ENCODE peak calls at places on chromosomes 6 and 20, in eight cellular contexts. I, X, C, M, K, G, L and O are unnamed samples.
A peak's percentile ranks its signal among the peaks of the same experiment; 100 is the strongest.

GRCh38 chr6:82365011-82365751 is 1.6 kb downstream of the TPBG start:
- DNase-seq in I (no peak), X (no peak), C (peak; percentile 40), M (peak; percentile 64), K (no peak), G (peak; percentile 43), L (no peak), O (no peak)

GRCh38 chr6:1562171-1562955 is 47.4 kb upstream of the FOXC1 start:
- DNase-seq in I (no peak), X (no peak), C (no peak), M (no peak), K (no peak), G (no peak), L (no peak), O (no peak)

GRCh38 chr6:20436719-20437118 is 35.0 kb downstream of the E2F3 start:
- DNase-seq in I (no peak), X (no peak), C (no peak), M (no peak), K (no peak), G (no peak), L (no peak), O (no peak)

GRCh38 chr20:59752101-59752586 is 147.8 kb downstream of the PHACTR3 start:
- DNase-seq in I (no peak), X (peak; percentile 81), C (no peak), M (no peak), K (no peak), G (no peak), L (peak; percentile 74), O (no peak)

GRCh38 chr20:17449039-17449438 is 82.1 kb downstream of the BFSP1 start:
- DNase-seq in I (no peak), X (no peak), C (no peak), M (no peak), K (no peak), G (no peak), L (no peak), O (no peak)

GRCh38 chr6:17015144-17015543 is 86.7 kb upstream of the STMND1 start:
- DNase-seq in I (no peak), X (no peak), C (no peak), M (peak; percentile 40), K (peak; percentile 55), G (peak; percentile 71), L (peak; percentile 28), O (no peak)

GRCh38 chr20:50580016-50580747 is 70.0 kb downstream of the PTPN1 start:
- DNase-seq in I (no peak), X (peak; percentile 88), C (peak; percentile 63), M (peak; percentile 75), K (peak; percentile 59), G (peak; percentile 53), L (no peak), O (peak; percentile 86)

GRCh38 chr6:141561154-141561553 is 571.6 kb upstream of the GJE1 start:
- DNase-seq in I (no peak), X (no peak), C (no peak), M (no peak), K (no peak), G (no peak), L (no peak), O (no peak)

GRCh38 chr20:3622411-3622810 is 40.8 kb downstream of the GFRA4 start:
- DNase-seq in I (no peak), X (no peak), C (no peak), M (no peak), K (no peak), G (no peak), L (no peak), O (no peak)

GRCh38 chr6:116374586-116374985 is 3.8 kb downstream of the DSE start:
- DNase-seq in I (no peak), X (no peak), C (no peak), M (no peak), K (no peak), G (no peak), L (no peak), O (no peak)

GRCh38 chr6:24910850-24911712 is 24.7 kb downstream of the RIPOR2 start:
- DNase-seq in I (peak; percentile 59), X (peak; percentile 86), C (peak; percentile 52), M (peak; percentile 83), K (peak; percentile 60), G (peak; percentile 47), L (peak; percentile 35), O (no peak)

GRCh38 chr6:170210026-170210390 is 80.9 kb downstream of the DLL1 start:
- DNase-seq in I (no peak), X (peak; percentile 72), C (no peak), M (no peak), K (peak; percentile 25), G (no peak), L (no peak), O (no peak)

GRCh38 chr20:17959257-17959627 is 9.4 kb downstream of the SNX5 start:
- DNase-seq in I (no peak), X (no peak), C (no peak), M (no peak), K (no peak), G (no peak), L (no peak), O (no peak)

GRCh38 chr20:60219984-60220540 is 261.8 kb downstream of the CDH26 start:
- DNase-seq in I (no peak), X (no peak), C (no peak), M (no peak), K (no peak), G (no peak), L (no peak), O (no peak)

GRCh38 chr6:53152576-53152975 is 3.9 kb upstream of the GCM1 start:
- DNase-seq in I (no peak), X (no peak), C (no peak), M (no peak), K (no peak), G (no peak), L (no peak), O (no peak)

GRCh38 chr6:134105903-134106302 is 53.5 kb upstream of the SLC2A12 start:
- DNase-seq in I (no peak), X (no peak), C (no peak), M (no peak), K (no peak), G (no peak), L (no peak), O (no peak)

GRCh38 chr6:46491789-46492547 is 719 bp upstream of the RCAN2 start:
- DNase-seq in I (peak; percentile 70), X (peak; percentile 84), C (peak; percentile 50), M (peak; percentile 80), K (peak; percentile 41), G (peak; percentile 25), L (peak; percentile 13), O (peak; percentile 8)

GRCh38 chr6:129206761-129207330 is 323.9 kb downstream of the LAMA2 start:
- DNase-seq in I (no peak), X (no peak), C (no peak), M (no peak), K (no peak), G (no peak), L (no peak), O (no peak)

GRCh38 chr6:161254754-161255253 is 19.1 kb downstream of the AGPAT4 start:
- DNase-seq in I (peak; percentile 25), X (no peak), C (no peak), M (no peak), K (no peak), G (no peak), L (no peak), O (peak; percentile 98)

GRCh38 chr6:52576392-52577021 is 353 bp downstream of the TRAM2 start:
- DNase-seq in I (peak; percentile 31), X (peak; percentile 90), C (peak; percentile 67), M (peak; percentile 82), K (peak; percentile 79), G (peak; percentile 89), L (peak; percentile 70), O (peak; percentile 78)

GRCh38 chr6:1348675-1349074 is 36.8 kb downstream of the FOXQ1 start:
- DNase-seq in I (no peak), X (no peak), C (no peak), M (no peak), K (no peak), G (peak; percentile 65), L (no peak), O (no peak)

GRCh38 chr20:24421071-24421470 is 48.4 kb upstream of the SYNDIG1 start:
- DNase-seq in I (no peak), X (no peak), C (no peak), M (no peak), K (no peak), G (no peak), L (no peak), O (no peak)

GRCh38 chr6:118744261-118744941 is 93.0 kb upstream of the CEP85L start:
- DNase-seq in I (no peak), X (no peak), C (no peak), M (peak; percentile 30), K (no peak), G (no peak), L (no peak), O (no peak)

GRCh38 chr6:105170066-105170465 is 9.7 kb downstream of the POPDC3 start:
- DNase-seq in I (no peak), X (no peak), C (no peak), M (peak; percentile 20), K (no peak), G (peak; percentile 50), L (no peak), O (no peak)

GRCh38 chr6:43009124-43009523 is 4.6 kb downstream of the MEA1 start:
- DNase-seq in I (no peak), X (no peak), C (no peak), M (peak; percentile 41), K (peak; percentile 60), G (peak; percentile 61), L (peak; percentile 28), O (peak; percentile 40)

GRCh38 chr6:19320066-19320465 is 517.1 kb upstream of the ID4 start:
- DNase-seq in I (no peak), X (no peak), C (no peak), M (no peak), K (no peak), G (no peak), L (no peak), O (no peak)

GRCh38 chr6:93784794-93785757 is 365.7 kb upstream of the EPHA7 start:
- DNase-seq in I (no peak), X (no peak), C (no peak), M (peak; percentile 48), K (no peak), G (peak; percentile 98), L (no peak), O (no peak)